ENCODE peak calls at places on chromosomes 4 and X, in ten cellular contexts. One of them, this sample, is unnamed.

GRCh38 chr4:30436394-30436793 is 283.8 kb upstream of the PCDH7 start:
- DNase-seq in fibroblast of mammary gland: no peak
- DNase-seq in activated CD4-positive, alpha-beta T cell treated with anti-CD3 and anti-CD28 coated beads for 4 hours: no peak
- DNase-seq in thyroid gland: no peak
- DNase-seq in A172: no peak
- DNase-seq in NCI-H1105: no peak
- DNase-seq in Calu3: no peak
- DNase-seq in spleen: no peak
- DNase-seq in aorta: no peak
- DNase-seq in T-helper 2 cell: no peak
- DNase-seq in this sample: no peak

GRCh38 chr4:38791005-38791404 is 8.2 kb upstream of the TLR10 start:
- DNase-seq in fibroblast of mammary gland: no peak
- DNase-seq in aorta: no peak
- DNase-seq in NCI-H1105: no peak
- DNase-seq in activated CD4-positive, alpha-beta T cell treated with anti-CD3 and anti-CD28 coated beads for 4 hours: no peak
- DNase-seq in Calu3: no peak
- DNase-seq in T-helper 2 cell: no peak
- DNase-seq in A172: no peak
- DNase-seq in spleen: no peak
- DNase-seq in thyroid gland: no peak
- DNase-seq in this sample: no peak

GRCh38 chrX:1420371-1420770 is 28.5 kb upstream of the SLC25A6 start:
- DNase-seq in NCI-H1105: no peak
- DNase-seq in activated CD4-positive, alpha-beta T cell treated with anti-CD3 and anti-CD28 coated beads for 4 hours: no peak
- DNase-seq in thyroid gland: no peak
- DNase-seq in A172: no peak
- DNase-seq in T-helper 2 cell: no peak
- DNase-seq in fibroblast of mammary gland: no peak
- DNase-seq in aorta: peak
- DNase-seq in Calu3: no peak
- DNase-seq in spleen: peak
- DNase-seq in this sample: no peak

GRCh38 chrX:72021975-72022374 is 109.7 kb downstream of the RTL5 start:
- DNase-seq in NCI-H1105: no peak
- DNase-seq in A172: no peak
- DNase-seq in Calu3: no peak
- DNase-seq in thyroid gland: no peak
- DNase-seq in aorta: no peak
- DNase-seq in activated CD4-positive, alpha-beta T cell treated with anti-CD3 and anti-CD28 coated beads for 4 hours: peak
- DNase-seq in spleen: no peak
- DNase-seq in T-helper 2 cell: no peak
- DNase-seq in fibroblast of mammary gland: peak
- DNase-seq in this sample: no peak

GRCh38 chr4:25861951-25862410 is 807 bp downstream of the SEL1L3 start:
- DNase-seq in fibroblast of mammary gland: peak
- DNase-seq in aorta: peak
- DNase-seq in activated CD4-positive, alpha-beta T cell treated with anti-CD3 and anti-CD28 coated beads for 4 hours: peak
- DNase-seq in spleen: no peak
- DNase-seq in thyroid gland: peak
- DNase-seq in A172: peak
- DNase-seq in Calu3: no peak
- DNase-seq in NCI-H1105: no peak
- DNase-seq in T-helper 2 cell: peak
- DNase-seq in this sample: peak

GRCh38 chr4:99885063-99885664 is 9.1 kb downstream of the LAMTOR3 start:
- DNase-seq in aorta: no peak
- DNase-seq in spleen: no peak
- DNase-seq in thyroid gland: peak
- DNase-seq in T-helper 2 cell: no peak
- DNase-seq in fibroblast of mammary gland: peak
- DNase-seq in A172: peak
- DNase-seq in activated CD4-positive, alpha-beta T cell treated with anti-CD3 and anti-CD28 coated beads for 4 hours: peak
- DNase-seq in Calu3: peak
- DNase-seq in NCI-H1105: no peak
- DNase-seq in this sample: peak

GRCh38 chr4:139559095-139559490 is 3.1 kb upstream of the SETD7 start:
- DNase-seq in spleen: no peak
- DNase-seq in aorta: no peak
- DNase-seq in NCI-H1105: no peak
- DNase-seq in Calu3: no peak
- DNase-seq in fibroblast of mammary gland: no peak
- DNase-seq in activated CD4-positive, alpha-beta T cell treated with anti-CD3 and anti-CD28 coated beads for 4 hours: no peak
- DNase-seq in T-helper 2 cell: no peak
- DNase-seq in A172: no peak
- DNase-seq in thyroid gland: no peak
- DNase-seq in this sample: no peak

GRCh38 chrX:119502727-119503483 is 34.7 kb downstream of the SLC25A5 start:
- DNase-seq in Calu3: peak
- DNase-seq in T-helper 2 cell: peak
- DNase-seq in A172: peak
- DNase-seq in fibroblast of mammary gland: peak
- DNase-seq in activated CD4-positive, alpha-beta T cell treated with anti-CD3 and anti-CD28 coated beads for 4 hours: no peak
- DNase-seq in spleen: no peak
- DNase-seq in NCI-H1105: peak
- DNase-seq in aorta: no peak
- DNase-seq in thyroid gland: peak
- DNase-seq in this sample: peak

GRCh38 chr4:141246243-141246642 is 25.5 kb downstream of the ZNF330 start:
- DNase-seq in thyroid gland: no peak
- DNase-seq in Calu3: no peak
- DNase-seq in activated CD4-positive, alpha-beta T cell treated with anti-CD3 and anti-CD28 coated beads for 4 hours: no peak
- DNase-seq in aorta: no peak
- DNase-seq in spleen: no peak
- DNase-seq in T-helper 2 cell: no peak
- DNase-seq in fibroblast of mammary gland: peak
- DNase-seq in NCI-H1105: no peak
- DNase-seq in A172: peak
- DNase-seq in this sample: peak

GRCh38 chr4:105543881-105544280 is 8.5 kb upstream of the ARHGEF38 start:
- DNase-seq in Calu3: no peak
- DNase-seq in activated CD4-positive, alpha-beta T cell treated with anti-CD3 and anti-CD28 coated beads for 4 hours: no peak
- DNase-seq in A172: no peak
- DNase-seq in spleen: no peak
- DNase-seq in aorta: no peak
- DNase-seq in T-helper 2 cell: no peak
- DNase-seq in thyroid gland: no peak
- DNase-seq in fibroblast of mammary gland: no peak
- DNase-seq in NCI-H1105: no peak
- DNase-seq in this sample: no peak

GRCh38 chr4:109998867-109999303 is 86.2 kb downstream of the EGF start:
- DNase-seq in aorta: no peak
- DNase-seq in activated CD4-positive, alpha-beta T cell treated with anti-CD3 and anti-CD28 coated beads for 4 hours: peak
- DNase-seq in NCI-H1105: peak
- DNase-seq in T-helper 2 cell: peak
- DNase-seq in spleen: no peak
- DNase-seq in thyroid gland: no peak
- DNase-seq in A172: peak
- DNase-seq in Calu3: peak
- DNase-seq in fibroblast of mammary gland: peak
- DNase-seq in this sample: peak

GRCh38 chr4:85474818-85475630 is at the start of gene ARHGAP24:
- DNase-seq in fibroblast of mammary gland: peak
- DNase-seq in spleen: peak
- DNase-seq in T-helper 2 cell: no peak
- DNase-seq in aorta: peak
- DNase-seq in thyroid gland: peak
- DNase-seq in activated CD4-positive, alpha-beta T cell treated with anti-CD3 and anti-CD28 coated beads for 4 hours: no peak
- DNase-seq in A172: peak
- DNase-seq in NCI-H1105: peak
- DNase-seq in Calu3: peak
- DNase-seq in this sample: peak

GRCh38 chrX:3192835-3193234 is 151.6 kb downstream of the ARSF start:
- DNase-seq in fibroblast of mammary gland: no peak
- DNase-seq in spleen: no peak
- DNase-seq in A172: no peak
- DNase-seq in thyroid gland: no peak
- DNase-seq in aorta: no peak
- DNase-seq in NCI-H1105: no peak
- DNase-seq in activated CD4-positive, alpha-beta T cell treated with anti-CD3 and anti-CD28 coated beads for 4 hours: no peak
- DNase-seq in T-helper 2 cell: no peak
- DNase-seq in Calu3: no peak
- DNase-seq in this sample: no peak

GRCh38 chr4:61408861-61409260 is 208.7 kb downstream of the ADGRL3 start:
- DNase-seq in Calu3: no peak
- DNase-seq in thyroid gland: no peak
- DNase-seq in activated CD4-positive, alpha-beta T cell treated with anti-CD3 and anti-CD28 coated beads for 4 hours: no peak
- DNase-seq in A172: no peak
- DNase-seq in aorta: no peak
- DNase-seq in T-helper 2 cell: no peak
- DNase-seq in spleen: no peak
- DNase-seq in fibroblast of mammary gland: no peak
- DNase-seq in NCI-H1105: no peak
- DNase-seq in this sample: no peak

GRCh38 chr4:173509031-173510001 is 20.7 kb downstream of the HAND2 start:
- DNase-seq in spleen: no peak
- DNase-seq in thyroid gland: no peak
- DNase-seq in T-helper 2 cell: no peak
- DNase-seq in activated CD4-positive, alpha-beta T cell treated with anti-CD3 and anti-CD28 coated beads for 4 hours: no peak
- DNase-seq in Calu3: no peak
- DNase-seq in fibroblast of mammary gland: peak
- DNase-seq in NCI-H1105: no peak
- DNase-seq in aorta: peak
- DNase-seq in A172: no peak
- DNase-seq in this sample: no peak

GRCh38 chrX:85419293-85419692 is 39.8 kb upstream of the POF1B start:
- DNase-seq in spleen: no peak
- DNase-seq in thyroid gland: no peak
- DNase-seq in A172: no peak
- DNase-seq in activated CD4-positive, alpha-beta T cell treated with anti-CD3 and anti-CD28 coated beads for 4 hours: no peak
- DNase-seq in fibroblast of mammary gland: no peak
- DNase-seq in aorta: no peak
- DNase-seq in T-helper 2 cell: no peak
- DNase-seq in NCI-H1105: no peak
- DNase-seq in Calu3: no peak
- DNase-seq in this sample: no peak

GRCh38 chr4:142850478-142850877 is 4.4 kb upstream of the INPP4B start:
- DNase-seq in T-helper 2 cell: no peak
- DNase-seq in thyroid gland: no peak
- DNase-seq in A172: no peak
- DNase-seq in NCI-H1105: no peak
- DNase-seq in aorta: no peak
- DNase-seq in activated CD4-positive, alpha-beta T cell treated with anti-CD3 and anti-CD28 coated beads for 4 hours: no peak
- DNase-seq in Calu3: peak
- DNase-seq in fibroblast of mammary gland: no peak
- DNase-seq in spleen: no peak
- DNase-seq in this sample: no peak

GRCh38 chr4:10078481-10079233 is 37.9 kb downstream of the WDR1 start:
- DNase-seq in A172: no peak
- DNase-seq in NCI-H1105: no peak
- DNase-seq in T-helper 2 cell: no peak
- DNase-seq in fibroblast of mammary gland: no peak
- DNase-seq in spleen: no peak
- DNase-seq in Calu3: no peak
- DNase-seq in activated CD4-positive, alpha-beta T cell treated with anti-CD3 and anti-CD28 coated beads for 4 hours: no peak
- DNase-seq in thyroid gland: no peak
- DNase-seq in aorta: peak
- DNase-seq in this sample: no peak